ENCODE peak calls at places on chromosomes 11 and 22, in four cellular contexts. One of them, this sample, is unnamed.

GRCh38 chr11:129709801-129710398 is 105.7 kb upstream of the TMEM45B start:
- DNase-seq in neural crest cell: no peak
- DNase-seq in NCI-H1417: no peak
- DNase-seq in endothelial cell: no peak
- DNase-seq in this sample: no peak

GRCh38 chr11:11748706-11749365 is 92.9 kb upstream of the USP47 start:
- DNase-seq in neural crest cell: no peak
- DNase-seq in NCI-H1417: no peak
- DNase-seq in endothelial cell: no peak
- DNase-seq in this sample: no peak

GRCh38 chr11:123640677-123641494 is 13.5 kb downstream of the SCN3B start:
- DNase-seq in neural crest cell: peak
- DNase-seq in NCI-H1417: peak
- DNase-seq in endothelial cell: peak
- DNase-seq in this sample: no peak

GRCh38 chr22:30210235-30210831 is 36.2 kb downstream of the LIF start:
- DNase-seq in neural crest cell: peak
- DNase-seq in NCI-H1417: no peak
- DNase-seq in endothelial cell: no peak
- DNase-seq in this sample: no peak

GRCh38 chr11:66467756-66468155 is 1.1 kb downstream of the PELI3 start:
- DNase-seq in neural crest cell: peak
- DNase-seq in NCI-H1417: peak
- DNase-seq in endothelial cell: no peak
- DNase-seq in this sample: no peak

GRCh38 chr22:37647928-37648327 is 8.5 kb downstream of the SH3BP1 start:
- DNase-seq in neural crest cell: no peak
- DNase-seq in NCI-H1417: no peak
- DNase-seq in endothelial cell: no peak
- DNase-seq in this sample: no peak

GRCh38 chr11:117226388-117227385 is 5.2 kb downstream of the PCSK7 start:
- DNase-seq in neural crest cell: peak
- DNase-seq in NCI-H1417: peak
- DNase-seq in endothelial cell: peak
- DNase-seq in this sample: peak

GRCh38 chr11:17607572-17608570 is 60.8 kb downstream of the OTOG start:
- DNase-seq in neural crest cell: no peak
- DNase-seq in NCI-H1417: no peak
- DNase-seq in endothelial cell: no peak
- DNase-seq in this sample: no peak

GRCh38 chr11:85483861-85484260 is 143.3 kb downstream of the DLG2 start:
- DNase-seq in neural crest cell: no peak
- DNase-seq in NCI-H1417: no peak
- DNase-seq in endothelial cell: no peak
- DNase-seq in this sample: no peak

GRCh38 chr22:40585205-40585778 is 51.2 kb downstream of the MRTFA start:
- DNase-seq in neural crest cell: no peak
- DNase-seq in NCI-H1417: no peak
- DNase-seq in endothelial cell: no peak
- DNase-seq in this sample: peak

GRCh38 chr11:19742595-19743292 is 30.1 kb downstream of the NAV2 start:
- DNase-seq in neural crest cell: peak
- DNase-seq in NCI-H1417: peak
- DNase-seq in endothelial cell: peak
- DNase-seq in this sample: peak

GRCh38 chr22:43824724-43825485 is 12.8 kb upstream of the EFCAB6 start:
- DNase-seq in neural crest cell: no peak
- DNase-seq in NCI-H1417: no peak
- DNase-seq in endothelial cell: no peak
- DNase-seq in this sample: no peak

GRCh38 chr11:6443269-6444003 is 2.6 kb upstream of the HPX start:
- DNase-seq in neural crest cell: peak
- DNase-seq in NCI-H1417: peak
- DNase-seq in endothelial cell: peak
- DNase-seq in this sample: no peak

GRCh38 chr11:128840137-128840536 is 27.0 kb downstream of the KCNJ1 start:
- DNase-seq in neural crest cell: no peak
- DNase-seq in NCI-H1417: no peak
- DNase-seq in endothelial cell: no peak
- DNase-seq in this sample: no peak

This sample was measured in NCI-H510A treated with DMSO at 0.1 percent for 48 hours.